ENCODE peak calls at places on chromosomes 2 and 18, in nine cellular contexts. I, U, X, B, L, Z, N, R and V are unnamed samples.

GRCh38 chr18:57149031-57149430 is 2.1 kb downstream of the BOD1L2 start:
- DNase-seq in I (no peak), U (no peak), X (no peak), B (no peak), L (no peak), Z (no peak), N (no peak), R (no peak), V (no peak)

GRCh38 chr2:152445791-152446201 is 110.8 kb downstream of the FMNL2 start:
- DNase-seq in I (no peak), U (peak), X (no peak), B (no peak), L (no peak), Z (peak), N (no peak), R (no peak), V (no peak)

GRCh38 chr2:19722486-19723420 is 179.0 kb downstream of the TTC32 start:
- DNase-seq in I (no peak), U (no peak), X (no peak), B (no peak), L (no peak), Z (no peak), N (no peak), R (no peak), V (peak)

GRCh38 chr2:101698419-101699190 is 1.1 kb downstream of the MAP4K4 start:
- DNase-seq in I (no peak), U (no peak), X (no peak), B (no peak), L (peak), Z (no peak), N (peak), R (peak), V (peak)

GRCh38 chr2:133489641-133490411 is 78.4 kb downstream of the NCKAP5 start:
- DNase-seq in I (no peak), U (no peak), X (no peak), B (peak), L (no peak), Z (no peak), N (no peak), R (no peak), V (peak)

GRCh38 chr18:26488417-26489009 is 59.8 kb downstream of the KCTD1 start:
- DNase-seq in I (no peak), U (no peak), X (no peak), B (no peak), L (no peak), Z (no peak), N (no peak), R (peak), V (no peak)

GRCh38 chr2:57720728-57721627 is 325.6 kb upstream of the VRK2 start:
- DNase-seq in I (peak), U (peak), X (no peak), B (no peak), L (peak), Z (peak), N (peak), R (peak), V (peak)

GRCh38 chr2:16466133-16466820 is 199.4 kb downstream of the CYRIA start:
- DNase-seq in I (no peak), U (no peak), X (no peak), B (no peak), L (no peak), Z (no peak), N (no peak), R (no peak), V (no peak)

GRCh38 chr2:134683561-134684112 is 35.2 kb downstream of the TMEM163 start:
- DNase-seq in I (no peak), U (no peak), X (no peak), B (no peak), L (no peak), Z (no peak), N (no peak), R (peak), V (no peak)

GRCh38 chr2:200310545-200310971 is 4.1 kb downstream of the SPATS2L start:
- DNase-seq in I (no peak), U (no peak), X (no peak), B (no peak), L (peak), Z (no peak), N (no peak), R (peak), V (no peak)

GRCh38 chr2:231052494-231053451 is 3.9 kb upstream of the PSMD1 start:
- DNase-seq in I (peak), U (no peak), X (peak), B (peak), L (peak), Z (peak), N (peak), R (peak), V (peak)

GRCh38 chr2:147623328-147623727 is 221.5 kb upstream of the ACVR2A start:
- DNase-seq in I (no peak), U (no peak), X (no peak), B (no peak), L (no peak), Z (no peak), N (no peak), R (no peak), V (no peak)

GRCh38 chr2:9948721-9949120 is 2.8 kb upstream of the GRHL1 start:
- DNase-seq in I (no peak), U (no peak), X (no peak), B (no peak), L (peak), Z (no peak), N (no peak), R (no peak), V (no peak)

GRCh38 chr2:229910832-229911412 is 10.9 kb downstream of the TRIP12 start:
- DNase-seq in I (no peak), U (no peak), X (no peak), B (peak), L (peak), Z (no peak), N (peak), R (no peak), V (no peak)

GRCh38 chr2:221896505-221897151 is 324.5 kb upstream of the EPHA4 start:
- DNase-seq in I (no peak), U (no peak), X (peak), B (no peak), L (peak), Z (no peak), N (no peak), R (no peak), V (peak)

GRCh38 chr2:237571551-237571950 is 5.2 kb downstream of the PRLH start:
- DNase-seq in I (no peak), U (no peak), X (peak), B (no peak), L (no peak), Z (no peak), N (no peak), R (no peak), V (no peak)

GRCh38 chr18:5662586-5663090 is 118.8 kb upstream of the EPB41L3 start:
- DNase-seq in I (no peak), U (no peak), X (no peak), B (no peak), L (no peak), Z (no peak), N (no peak), R (no peak), V (no peak)

GRCh38 chr2:37376421-37377186 is 32.2 kb downstream of the QPCT start:
- DNase-seq in I (no peak), U (no peak), X (no peak), B (no peak), L (no peak), Z (peak), N (peak), R (peak), V (no peak)

GRCh38 chr2:64143154-64144056 is 815 bp downstream of the PELI1 start:
- DNase-seq in I (peak), U (no peak), X (no peak), B (no peak), L (peak), Z (no peak), N (peak), R (no peak), V (peak)

GRCh38 chr2:187689372-187689771 is 135.1 kb upstream of the TFPI start:
- DNase-seq in I (no peak), U (no peak), X (no peak), B (no peak), L (no peak), Z (no peak), N (no peak), R (no peak), V (no peak)

GRCh38 chr2:165793779-165794519 is at the start of gene GALNT3:
- DNase-seq in I (peak), U (no peak), X (peak), B (peak), L (peak), Z (no peak), N (no peak), R (peak), V (peak)

GRCh38 chr2:121342751-121343150 is 57.7 kb upstream of the TFCP2L1 start:
- DNase-seq in I (no peak), U (no peak), X (no peak), B (no peak), L (no peak), Z (no peak), N (no peak), R (no peak), V (no peak)

GRCh38 chr2:116148361-116148760 is 1666.1 kb upstream of the DDX18 start:
- DNase-seq in I (no peak), U (no peak), X (no peak), B (no peak), L (no peak), Z (no peak), N (no peak), R (no peak), V (no peak)

GRCh38 chr2:9690252-9690651 is 59.5 kb upstream of the YWHAQ start:
- DNase-seq in I (no peak), U (peak), X (peak), B (no peak), L (peak), Z (no peak), N (no peak), R (no peak), V (no peak)

GRCh38 chr2:162196611-162197010 is 44.6 kb upstream of the GCG start:
- DNase-seq in I (no peak), U (no peak), X (no peak), B (no peak), L (no peak), Z (no peak), N (no peak), R (no peak), V (no peak)

GRCh38 chr2:172427256-172427989 is at the start of gene ITGA6:
- DNase-seq in I (peak), U (no peak), X (peak), B (peak), L (peak), Z (no peak), N (no peak), R (peak), V (peak)

GRCh38 chr2:180761224-180761623 is 219.2 kb upstream of the UBE2E3 start:
- DNase-seq in I (no peak), U (no peak), X (no peak), B (no peak), L (peak), Z (peak), N (no peak), R (peak), V (no peak)

GRCh38 chr2:7950035-7950612 is 731.7 kb upstream of the ID2 start:
- DNase-seq in I (no peak), U (no peak), X (peak), B (no peak), L (no peak), Z (no peak), N (no peak), R (no peak), V (no peak)